ENCODE peak calls at places on chromosomes 7 and 10, in seven cellular contexts. L is sigmoid colon, V is cardiac fibroblast, P is OCI-LY7, G is neural progenitor cell, D is MG63, Z is brain microvascular endothelial cell. R is an unnamed sample.

GRCh38 chr10:43260911-43261577 is 5.8 kb downstream of the RASGEF1A start:
- DNase-seq in L (no peak), V (no peak), P (no peak), G (no peak), D (no peak), Z (no peak), R (no peak)

GRCh38 chr10:73439055-73439454 is 5.7 kb upstream of the MSS51 start:
- DNase-seq in L (no peak), V (peak; percentile 33), P (no peak), G (no peak), D (no peak), Z (no peak), R (no peak)

GRCh38 chr10:127755758-127756157 is 18.8 kb downstream of the FOXI2 start:
- DNase-seq in L (no peak), V (no peak), P (no peak), G (no peak), D (no peak), Z (no peak), R (no peak)

GRCh38 chr10:75127481-75127880 is 16.0 kb downstream of the SAMD8 start:
- DNase-seq in L (no peak), V (peak; percentile 39), P (no peak), G (no peak), D (no peak), Z (no peak), R (no peak)

GRCh38 chr7:81447351-81447952 is 322.4 kb downstream of the HGF start:
- DNase-seq in L (no peak), V (peak; percentile 78), P (no peak), G (peak; percentile 55), D (no peak), Z (peak; percentile 61), R (no peak)

GRCh38 chr7:14999331-14999730 is 96.8 kb upstream of the DGKB start:
- DNase-seq in L (no peak), V (no peak), P (no peak), G (no peak), D (no peak), Z (no peak), R (no peak)

GRCh38 chr10:33719005-33719703 is 384.7 kb upstream of the NRP1 start:
- DNase-seq in L (no peak), V (no peak), P (no peak), G (no peak), D (no peak), Z (no peak), R (no peak)

GRCh38 chr10:119001717-119002500 is 27.6 kb upstream of the NANOS1 start:
- DNase-seq in L (no peak), V (no peak), P (no peak), G (no peak), D (no peak), Z (no peak), R (no peak)

GRCh38 chr7:110413038-110413437 is 677.9 kb upstream of the LRRN3 start:
- DNase-seq in L (no peak), V (no peak), P (no peak), G (no peak), D (no peak), Z (no peak), R (no peak)

GRCh38 chr10:71860243-71861029 is 9.4 kb upstream of the PSAP start:
- DNase-seq in L (peak; percentile 99), V (peak; percentile 100), P (peak; percentile 65), G (peak; percentile 72), D (peak; percentile 99), Z (peak; percentile 100), R (peak; percentile 100)

GRCh38 chr7:13035233-13035632 is 347.8 kb downstream of the ARL4A start:
- DNase-seq in L (no peak), V (no peak), P (no peak), G (no peak), D (no peak), Z (no peak), R (no peak)

GRCh38 chr7:39186671-39187070 is 209.0 kb downstream of the POU6F2 start:
- DNase-seq in L (no peak), V (no peak), P (no peak), G (no peak), D (no peak), Z (no peak), R (no peak)

GRCh38 chr7:69739906-69740545 is 141.8 kb downstream of the AUTS2 start:
- DNase-seq in L (peak; percentile 82), V (peak; percentile 62), P (peak; percentile 35), G (peak; percentile 14), D (no peak), Z (no peak), R (peak; percentile 67)

GRCh38 chr7:139328375-139328774 is 12.8 kb upstream of the FMC1 start:
- DNase-seq in L (no peak), V (peak; percentile 78), P (no peak), G (no peak), D (peak; percentile 25), Z (peak; percentile 59), R (peak; percentile 75)

GRCh38 chr7:156651472-156651871 is 10.9 kb downstream of the RNF32 start:
- DNase-seq in L (no peak), V (no peak), P (no peak), G (no peak), D (no peak), Z (no peak), R (no peak)

GRCh38 chr7:68828575-68828974 is 769.7 kb upstream of the AUTS2 start:
- DNase-seq in L (no peak), V (no peak), P (no peak), G (no peak), D (peak; percentile 6), Z (no peak), R (no peak)

GRCh38 chr10:61464461-61465215 is 11.5 kb upstream of the TMEM26 start:
- DNase-seq in L (no peak), V (peak; percentile 44), P (no peak), G (no peak), D (no peak), Z (peak; percentile 45), R (peak; percentile 43)

GRCh38 chr7:87476179-87476557 is 688 bp upstream of the ABCB4 start:
- DNase-seq in L (no peak), V (no peak), P (no peak), G (no peak), D (no peak), Z (no peak), R (no peak)
- H3K4me3 ChIP-seq in L (peak overlapping the region; percentile 59), V (no peak overlapping the region), P (no peak overlapping the region), G (peak overlapping the region; percentile 56), D (no peak overlapping the region), Z (no peak overlapping the region), R (peak overlapping the region; percentile 44)

GRCh38 chr10:8033812-8034665 is 20.4 kb upstream of the GATA3 start:
- DNase-seq in L (peak; percentile 51), V (peak; percentile 27), P (no peak), G (peak; percentile 52), D (no peak), Z (no peak), R (no peak)

GRCh38 chr10:8037199-8037801 is 17.2 kb upstream of the GATA3 start:
- DNase-seq in L (no peak), V (no peak), P (no peak), G (peak; percentile 44), D (no peak), Z (no peak), R (no peak)

GRCh38 chr10:8034666-8035640 is 19.5 kb upstream of the GATA3 start:
- DNase-seq in L (no peak), V (no peak), P (no peak), G (peak; percentile 59), D (no peak), Z (no peak), R (no peak)

GRCh38 chr10:8036521-8037198 is 17.8 kb upstream of the GATA3 start:
- DNase-seq in L (no peak), V (no peak), P (no peak), G (no peak), D (no peak), Z (no peak), R (no peak)

DNA sequence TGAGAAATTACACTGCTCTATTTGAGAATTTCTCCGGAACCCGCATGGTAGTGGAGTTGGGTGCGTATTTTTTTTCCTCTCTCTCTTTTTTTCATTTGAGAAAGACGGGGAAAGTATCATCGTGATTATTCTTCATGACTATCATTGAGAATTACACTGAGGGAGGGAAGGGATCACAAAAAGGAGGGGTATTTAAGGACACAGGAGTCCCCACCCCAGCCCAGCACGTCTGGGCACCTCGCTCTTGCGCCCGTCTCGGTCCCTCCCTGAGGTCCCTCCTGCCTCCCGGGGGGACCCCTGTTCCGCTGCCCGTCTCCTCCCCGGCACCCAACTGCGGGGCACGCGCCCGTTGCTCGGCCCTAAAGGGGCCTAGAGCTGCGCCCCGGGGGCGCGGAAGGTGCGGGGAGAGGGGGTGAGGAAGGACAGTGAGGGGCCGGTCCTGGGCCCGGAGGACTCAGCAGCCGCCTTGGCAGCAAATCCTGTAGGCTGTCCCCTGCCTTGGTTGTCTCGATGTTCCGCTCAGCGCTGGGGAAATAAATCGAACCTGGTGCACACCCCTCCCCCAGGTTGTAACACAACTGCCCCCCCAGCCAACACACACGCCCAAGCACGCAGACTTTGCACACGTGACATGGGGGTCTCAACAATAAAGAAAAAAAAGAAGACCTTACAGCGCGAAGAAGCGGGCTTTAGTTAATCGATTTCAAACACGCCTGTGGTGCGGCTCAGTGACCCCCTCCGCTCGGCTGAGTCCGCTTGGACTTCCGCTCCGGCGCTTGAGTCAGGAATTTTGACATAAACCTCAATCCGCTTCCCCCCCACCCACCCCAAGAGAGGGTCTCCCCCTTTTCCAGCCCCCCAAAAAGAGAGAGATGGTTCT is 18.6 kb upstream of the GATA3 start:
- DNase-seq in L (no peak), V (no peak), P (no peak), G (peak; percentile 71), D (no peak), Z (no peak), R (no peak)
- H3K4me3 ChIP-seq in L (no peak overlapping the region), V (no peak overlapping the region), P (no peak overlapping the region), G (peak overlapping the region; percentile 30), D (no peak overlapping the region), Z (no peak overlapping the region), R (no peak overlapping the region)

DNA sequence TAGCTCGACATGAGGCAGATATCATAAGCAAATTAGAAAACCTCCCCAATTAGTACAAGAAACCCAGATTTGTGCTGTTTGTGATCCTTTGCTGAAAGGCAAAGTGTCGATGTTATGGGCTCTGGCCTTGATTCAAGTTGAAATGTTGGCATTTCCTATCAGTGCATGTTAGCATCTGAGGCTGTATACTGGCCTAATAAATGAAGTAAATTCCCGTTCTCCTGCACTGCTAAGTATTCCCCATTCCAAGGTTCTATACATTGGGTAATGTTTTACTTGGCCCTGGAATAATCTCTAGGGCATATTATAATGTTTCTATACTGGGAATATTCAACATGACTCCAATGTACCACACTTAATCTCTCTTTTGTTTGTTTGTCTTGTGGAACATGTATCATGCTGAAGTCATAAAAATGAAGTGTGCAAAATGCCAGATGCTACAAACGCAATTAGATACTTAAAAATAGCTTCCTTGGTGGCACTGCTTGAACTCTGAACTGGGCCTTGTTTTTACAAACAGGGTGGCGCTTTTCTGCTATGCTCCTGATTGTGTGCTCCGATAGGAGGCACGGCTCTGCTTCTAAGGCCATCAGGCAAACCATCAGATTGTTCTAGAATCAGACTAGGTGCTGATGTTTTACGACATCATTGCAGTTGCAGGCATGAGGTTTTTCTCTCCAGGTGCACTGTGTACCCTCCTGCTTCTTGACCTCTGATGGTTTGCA is 156.7 kb upstream of the TCF7L2 start:
- DNase-seq in L (no peak), V (peak; percentile 48), P (no peak), G (no peak), D (no peak), Z (no peak), R (peak; percentile 73)
- H3K4me3 ChIP-seq in L (no peak overlapping the region), V (no peak overlapping the region), P (no peak overlapping the region), G (no peak overlapping the region), D (no peak overlapping the region), Z (no peak overlapping the region), R (peak overlapping the region; percentile 9)

DNA sequence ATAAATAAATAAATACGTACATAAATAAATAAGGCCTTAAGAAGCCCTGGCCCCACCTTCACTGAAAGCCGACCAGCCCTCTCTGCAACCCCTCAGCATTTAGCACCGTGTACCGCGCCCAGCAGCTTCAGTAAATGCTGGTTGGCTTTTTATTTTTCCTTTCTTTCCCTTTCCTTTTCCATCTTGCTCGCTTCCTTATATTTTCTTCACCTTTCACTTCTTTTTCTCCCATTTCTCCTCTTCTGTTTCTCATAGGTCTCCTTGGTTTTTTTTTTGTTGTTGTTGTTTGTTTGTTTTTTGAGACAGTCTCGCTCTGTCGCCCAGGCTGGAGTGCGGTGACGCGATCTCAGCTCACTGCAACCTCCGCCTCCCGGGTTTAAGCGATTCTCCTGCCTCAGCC is 11.2 kb downstream of the ZAN start:
- DNase-seq in L (no peak), V (no peak), P (no peak), G (no peak), D (no peak), Z (no peak), R (no peak)
- H3K4me3 ChIP-seq in L (no peak overlapping the region), V (no peak overlapping the region), P (no peak overlapping the region), G (no peak overlapping the region), D (peak overlapping the region; percentile 55), Z (no peak overlapping the region), R (no peak overlapping the region)